ENCODE peak calls at places on chromosomes 3 and 15, in four cellular contexts. T is neuronal stem cell, B is IMR-90, J is H1. F is an unnamed sample.

GRCh38 chr3:172848910-172849309 is 98.4 kb downstream of the ECT2 start:
- DNase-seq in B (peak; percentile 10), J (no peak), T (no peak), F (no peak)

GRCh38 chr3:18657858-18658820 is 233.0 kb upstream of the SATB1 start:
- DNase-seq in T (no peak), B (no peak), J (no peak), F (no peak)

GRCh38 chr3:114020907-114021306 is 35.4 kb downstream of the CCDC191 start:
- DNase-seq in B (no peak), T (no peak), J (no peak), F (no peak)

GRCh38 chr15:93983501-93983900 is 247.9 kb upstream of the MCTP2 start:
- DNase-seq in T (no peak), J (no peak), B (no peak), F (no peak)

GRCh38 chr3:123672429-123673146 is 87.7 kb upstream of the HACD2 start:
- DNase-seq in J (no peak), T (no peak), B (no peak), F (no peak)

GRCh38 chr3:157865449-157865862 is 240.8 kb downstream of the SHOX2 start:
- DNase-seq in J (peak; percentile 93), T (peak; percentile 30), B (no peak), F (peak; percentile 80)

GRCh38 chr3:159170436-159171003 is 368.7 kb downstream of the MFSD1 start:
- DNase-seq in J (no peak), T (no peak), B (peak; percentile 2), F (no peak)

GRCh38 chr15:90286678-90287077 is 21.2 kb downstream of the NGRN start:
- DNase-seq in T (no peak), J (no peak), B (peak; percentile 25), F (no peak)

GRCh38 chr3:117473981-117474563 is 764.5 kb downstream of the TUSC7 start:
- DNase-seq in T (peak; percentile 29), J (no peak), B (no peak), F (no peak)

GRCh38 chr3:152291649-152292066 is 22.9 kb downstream of the MBNL1 start:
- DNase-seq in T (no peak), B (peak; percentile 57), J (no peak), F (no peak)

GRCh38 chr15:64894395-64895056 is 17.2 kb upstream of the ANKDD1A start:
- DNase-seq in T (no peak), B (no peak), J (peak; percentile 69), F (peak; percentile 75)

GRCh38 chr15:70722266-70723123 is 40.9 kb downstream of the UACA start:
- DNase-seq in B (peak; percentile 74), T (no peak), J (no peak), F (no peak)

GRCh38 chr3:100141576-100141975 is 27.3 kb upstream of the FILIP1L start:
- DNase-seq in B (no peak), J (no peak), T (no peak), F (no peak)

GRCh38 chr3:152359385-152360248 is 90.9 kb downstream of the MBNL1 start:
- DNase-seq in B (no peak), J (no peak), T (no peak), F (no peak)

GRCh38 chr3:144444061-144444460 is 472.4 kb downstream of the DIPK2A start:
- DNase-seq in B (no peak), J (no peak), T (no peak), F (no peak)

GRCh38 chr3:53080612-53081205 is 34.8 kb upstream of the SFMBT1 start:
- DNase-seq in T (no peak), B (no peak), J (no peak), F (peak; percentile 16)

GRCh38 chr3:67819447-67819846 is 165.0 kb upstream of the SUCLG2 start:
- DNase-seq in T (peak; percentile 4), J (no peak), B (no peak), F (peak; percentile 38)

GRCh38 chr3:172143060-172143451 is 103.7 kb downstream of the FNDC3B start:
- DNase-seq in T (no peak), J (no peak), B (no peak), F (no peak)

GRCh38 chr15:80706161-80706560 is 11.1 kb downstream of the ABHD17C start:
- DNase-seq in T (no peak), J (no peak), B (no peak), F (no peak)

GRCh38 chr3:122921791-122922651 is 105.5 kb downstream of the SEMA5B start:
- DNase-seq in B (no peak), T (peak; percentile 15), J (peak; percentile 85), F (peak; percentile 78)

GRCh38 chr3:14230729-14231128 is 52.1 kb downstream of the LSM3 start:
- DNase-seq in J (no peak), T (no peak), B (no peak), F (no peak)

GRCh38 chr3:94028093-94028837 is at the start of gene STX19:
- DNase-seq in T (no peak), J (no peak), B (no peak), F (no peak)

GRCh38 chr3:66931699-66932098 is 66.4 kb upstream of the KBTBD8 start:
- DNase-seq in J (no peak), B (no peak), T (no peak), F (no peak)

GRCh38 chr3:20853890-20854289 is 667.9 kb upstream of the SGO1 start:
- DNase-seq in B (no peak), T (no peak), J (no peak), F (no peak)

GRCh38 chr15:80550219-80550909 is 144.7 kb upstream of the ABHD17C start:
- DNase-seq in J (peak; percentile 23), T (no peak), B (peak; percentile 98), F (no peak)

GRCh38 chr3:178568152-178568753 is 32.0 kb downstream of the KCNMB2 start:
- DNase-seq in J (no peak), B (no peak), T (no peak), F (no peak)

GRCh38 chr3:133135303-133135702 is 97.1 kb downstream of the TMEM108 start:
- DNase-seq in T (no peak), B (no peak), J (no peak), F (no peak)

GRCh38 chr3:167978486-167978885 is 117.2 kb downstream of the GOLIM4 start:
- DNase-seq in B (no peak), T (no peak), J (no peak), F (no peak)
- H2AFZ ChIP-seq in B (no peak overlapping the region), T (peak overlapping the region; percentile 78), J (no peak overlapping the region), F (no peak overlapping the region)

GRCh38 chr15:67097893-67098740 is 32.7 kb downstream of the SMAD3 start:
- DNase-seq in T (no peak), B (peak; percentile 52), J (no peak), F (no peak)
- H3K18ac ChIP-seq in T (peak overlapping the region; percentile 55), B (peak overlapping the region; percentile 83), J (no peak overlapping the region), F (no peak overlapping the region)

GRCh38 chr3:45219694-45220093 is 6.4 kb downstream of the TMEM158 start:
- DNase-seq in J (no peak), B (no peak), T (no peak), F (no peak)

GRCh38 chr3:45216210-45216609 is 9.9 kb downstream of the TMEM158 start:
- DNase-seq in B (no peak), J (no peak), T (no peak), F (no peak)

GRCh38 chr3:45215466-45215865 is 10.6 kb downstream of the TMEM158 start:
- DNase-seq in T (no peak), J (no peak), B (no peak), F (no peak)

GRCh38 chr3:45214061-45214680 is 11.9 kb downstream of the TMEM158 start:
- DNase-seq in B (no peak), T (no peak), J (no peak), F (peak; percentile 57)

DNA sequence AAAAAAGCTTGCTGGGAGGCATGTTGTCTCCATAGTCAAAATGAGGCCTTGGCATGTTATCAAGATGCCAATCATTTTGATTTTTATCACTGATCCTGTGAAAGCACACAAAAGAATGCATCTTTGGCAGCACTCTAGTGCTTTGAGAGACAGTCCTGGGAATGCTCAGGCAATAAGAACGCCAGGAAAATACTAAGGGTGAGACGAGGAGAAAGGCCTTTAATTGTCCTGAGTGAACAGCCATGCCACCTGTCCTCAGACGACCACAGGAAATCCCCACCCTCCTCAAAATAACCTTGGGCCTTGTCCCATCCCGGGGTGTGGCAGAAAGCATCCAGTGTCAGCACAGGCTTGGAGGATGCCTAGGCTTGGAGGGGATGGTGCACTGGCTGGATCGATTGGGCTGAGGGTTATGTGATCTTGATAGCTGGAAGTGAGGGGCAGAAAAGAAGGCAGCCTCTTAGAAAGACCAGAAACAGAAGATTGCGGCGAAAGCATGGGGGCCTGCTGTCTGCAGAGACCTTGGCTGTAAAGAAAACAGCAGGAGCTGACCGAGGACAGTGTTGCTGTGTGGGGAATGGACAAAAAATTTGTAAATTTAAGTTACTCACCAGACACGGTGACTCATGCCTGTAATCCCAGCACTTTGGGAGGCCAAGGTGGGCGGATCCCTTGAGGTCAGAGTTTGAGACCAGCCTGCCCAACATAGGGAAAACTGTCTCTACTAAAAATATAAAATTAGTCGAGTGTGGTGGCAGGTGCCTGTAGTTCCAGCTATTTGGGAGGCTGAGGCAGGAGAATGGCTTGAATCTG is 7.3 kb downstream of the TMEM158 start:
- DNase-seq in T (no peak), J (no peak), B (peak; percentile 76), F (no peak)
- H2AFZ ChIP-seq in T (peak overlapping the region; percentile 41), J (no peak overlapping the region), B (peak overlapping the region; percentile 74), F (no peak overlapping the region)

GRCh38 chr15:40342421-40343313 is 1.9 kb upstream of the CCDC9B start:
- DNase-seq in T (no peak), B (peak; percentile 85), J (no peak), F (no peak)
- H3K18ac ChIP-seq in T (no peak overlapping the region), B (peak overlapping the region; percentile 55), J (no peak overlapping the region), F (no peak overlapping the region)

DNA sequence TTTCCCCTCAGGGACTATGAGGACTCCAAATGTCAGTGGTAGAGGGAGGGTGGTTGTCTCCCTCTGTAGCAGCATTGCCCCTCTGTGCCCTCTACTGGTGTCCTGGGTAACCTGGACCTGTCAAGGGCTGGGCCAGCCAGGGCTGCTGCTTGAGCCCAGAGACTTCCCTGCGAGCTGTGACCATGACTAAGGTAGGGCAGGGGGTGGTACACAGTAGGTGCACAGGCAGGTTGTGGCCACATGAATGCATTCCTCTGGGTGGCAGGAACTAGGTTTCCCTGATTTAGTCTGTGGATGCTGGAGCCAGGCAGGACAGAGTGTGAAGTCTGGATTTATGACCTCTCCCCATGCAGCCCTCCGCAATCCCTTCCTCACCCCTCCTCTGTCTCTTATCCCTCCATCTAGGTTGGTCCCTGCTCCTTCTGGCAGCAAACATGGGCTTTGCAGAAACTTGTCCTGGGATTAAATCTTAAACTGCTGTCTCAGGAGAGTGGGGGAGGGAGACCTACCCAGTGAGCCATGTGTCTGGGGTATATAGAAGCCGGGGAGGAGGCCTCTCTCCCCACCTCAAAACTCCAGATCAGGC is 8.7 kb upstream of the SEMA3F start:
- DNase-seq in B (no peak), J (no peak), T (no peak), F (no peak)
- H2AFZ ChIP-seq in B (no peak overlapping the region), J (no peak overlapping the region), T (no peak overlapping the region), F (no peak overlapping the region)

GRCh38 chr3:64441861-64442260 is 216.6 kb upstream of the PRICKLE2 start:
- DNase-seq in B (peak; percentile 72), T (no peak), J (no peak), F (no peak)
- H3K18ac ChIP-seq in B (peak overlapping the region; percentile 20), T (no peak overlapping the region), J (no peak overlapping the region), F (no peak overlapping the region)

F was measured in H9.